ENCODE peak calls at places on chromosome 11, in five cellular contexts. E is iris pigment epithelial cell; C is CD4-positive, alpha-beta T cell; T is CD8-positive, alpha-beta T cell; W is T-helper 1 cell. R is an unnamed sample.

GRCh38 chr11:122069946-122070345 is 46.1 kb downstream of the BLID start:
- DNase-seq in T (no peak), C (no peak), E (peak), W (no peak), R (peak)

GRCh38 chr11:92978226-92979111 is 9.0 kb downstream of the MTNR1B start:
- DNase-seq in W (no peak), T (no peak), E (no peak), C (no peak), R (no peak)

GRCh38 chr11:17218403-17218802 is 10.6 kb upstream of the PIK3C2A start:
- DNase-seq in C (no peak), E (no peak), W (no peak), T (no peak), R (no peak)

GRCh38 chr11:2090172-2091111 is 48.7 kb downstream of the IGF2 start:
- DNase-seq in T (no peak), C (no peak), E (no peak), W (no peak), R (no peak)

GRCh38 chr11:6757373-6757967 is 14.3 kb downstream of the OR2AG2 start:
- DNase-seq in E (peak), W (no peak), T (peak), C (peak), R (peak)

GRCh38 chr11:32396991-32397390 is 38.3 kb downstream of the WT1 start:
- DNase-seq in W (no peak), C (no peak), T (no peak), E (no peak), R (no peak)

GRCh38 chr11:133501643-133502535 is 30.4 kb downstream of the OPCML start:
- DNase-seq in T (no peak), E (no peak), C (no peak), W (no peak), R (no peak)

GRCh38 chr11:106101370-106101769 is 23.9 kb downstream of the AASDHPPT start:
- DNase-seq in E (no peak), W (no peak), T (no peak), C (no peak), R (no peak)

GRCh38 chr11:776459-777287 is 614 bp downstream of the GATD1 start:
- DNase-seq in T (no peak), C (no peak), E (peak), W (no peak), R (no peak)

GRCh38 chr11:85913486-85913885 is 58.3 kb downstream of the CCDC83 start:
- DNase-seq in T (no peak), E (no peak), W (no peak), C (no peak), R (no peak)

GRCh38 chr11:28679795-28680194 is 571.6 kb downstream of the METTL15 start:
- DNase-seq in E (peak), W (no peak), C (no peak), T (no peak), R (no peak)

GRCh38 chr11:72840780-72841179 is 26.6 kb downstream of the ATG16L2 start:
- DNase-seq in C (no peak), T (no peak), E (peak), W (no peak), R (no peak)